ENCODE peak calls at places on chromosome 9, in eight cellular contexts. One of them, this sample, is unnamed.

GRCh38 chr9:93857528-93857927 is 97.6 kb downstream of the BARX1 start:
- DNase-seq in CD8-positive, alpha-beta memory T cell: no peak
- DNase-seq in aorta: no peak
- DNase-seq in activated CD4-positive, alpha-beta T cell treated with anti-CD3 and anti-CD28 coated beads, Interleukin-2, amount 50 U/mL, for 4 hours: no peak
- DNase-seq in dorsolateral prefrontal cortex: no peak
- DNase-seq in stimulated activated CD4-positive, alpha-beta T cell treated with anti-CD3 and anti-CD28 coated beads, Interleukin-15, amount 100 ng/mL, for 24 hours: no peak
- DNase-seq in H54: no peak
- DNase-seq in stimulated activated CD8-positive, alpha-beta memory T cell treated with anti-CD3 and anti-CD28 coated beads, Interleukin-15, amount 100 ng/mL, for 1 hour: no peak
- DNase-seq in this sample: no peak

GRCh38 chr9:21402387-21403247 is 6.3 kb upstream of the IFNA8 start:
- DNase-seq in stimulated activated CD4-positive, alpha-beta T cell treated with anti-CD3 and anti-CD28 coated beads, Interleukin-15, amount 100 ng/mL, for 24 hours: peak
- DNase-seq in aorta: peak
- DNase-seq in dorsolateral prefrontal cortex: peak
- DNase-seq in CD8-positive, alpha-beta memory T cell: no peak
- DNase-seq in H54: no peak
- DNase-seq in activated CD4-positive, alpha-beta T cell treated with anti-CD3 and anti-CD28 coated beads, Interleukin-2, amount 50 U/mL, for 4 hours: no peak
- DNase-seq in stimulated activated CD8-positive, alpha-beta memory T cell treated with anti-CD3 and anti-CD28 coated beads, Interleukin-15, amount 100 ng/mL, for 1 hour: no peak
- DNase-seq in this sample: peak

GRCh38 chr9:100088202-100088601 is 10.6 kb downstream of the ERP44 start:
- DNase-seq in H54: no peak
- DNase-seq in stimulated activated CD4-positive, alpha-beta T cell treated with anti-CD3 and anti-CD28 coated beads, Interleukin-15, amount 100 ng/mL, for 24 hours: peak
- DNase-seq in CD8-positive, alpha-beta memory T cell: no peak
- DNase-seq in activated CD4-positive, alpha-beta T cell treated with anti-CD3 and anti-CD28 coated beads, Interleukin-2, amount 50 U/mL, for 4 hours: peak
- DNase-seq in dorsolateral prefrontal cortex: no peak
- DNase-seq in aorta: no peak
- DNase-seq in stimulated activated CD8-positive, alpha-beta memory T cell treated with anti-CD3 and anti-CD28 coated beads, Interleukin-15, amount 100 ng/mL, for 1 hour: no peak
- DNase-seq in this sample: no peak

GRCh38 chr9:132365986-132366385 is 11.2 kb upstream of the SETX start:
- DNase-seq in stimulated activated CD4-positive, alpha-beta T cell treated with anti-CD3 and anti-CD28 coated beads, Interleukin-15, amount 100 ng/mL, for 24 hours: no peak
- DNase-seq in H54: no peak
- DNase-seq in CD8-positive, alpha-beta memory T cell: no peak
- DNase-seq in stimulated activated CD8-positive, alpha-beta memory T cell treated with anti-CD3 and anti-CD28 coated beads, Interleukin-15, amount 100 ng/mL, for 1 hour: no peak
- DNase-seq in dorsolateral prefrontal cortex: no peak
- DNase-seq in aorta: no peak
- DNase-seq in activated CD4-positive, alpha-beta T cell treated with anti-CD3 and anti-CD28 coated beads, Interleukin-2, amount 50 U/mL, for 4 hours: no peak
- DNase-seq in this sample: no peak

GRCh38 chr9:133323211-133323610 is 12.8 kb downstream of the SURF6 start:
- DNase-seq in stimulated activated CD8-positive, alpha-beta memory T cell treated with anti-CD3 and anti-CD28 coated beads, Interleukin-15, amount 100 ng/mL, for 1 hour: no peak
- DNase-seq in aorta: no peak
- DNase-seq in H54: no peak
- DNase-seq in dorsolateral prefrontal cortex: no peak
- DNase-seq in stimulated activated CD4-positive, alpha-beta T cell treated with anti-CD3 and anti-CD28 coated beads, Interleukin-15, amount 100 ng/mL, for 24 hours: no peak
- DNase-seq in CD8-positive, alpha-beta memory T cell: no peak
- DNase-seq in activated CD4-positive, alpha-beta T cell treated with anti-CD3 and anti-CD28 coated beads, Interleukin-2, amount 50 U/mL, for 4 hours: no peak
- DNase-seq in this sample: no peak

GRCh38 chr9:121955649-121956048 is 137.5 kb downstream of the TTLL11 start:
- DNase-seq in stimulated activated CD8-positive, alpha-beta memory T cell treated with anti-CD3 and anti-CD28 coated beads, Interleukin-15, amount 100 ng/mL, for 1 hour: no peak
- DNase-seq in activated CD4-positive, alpha-beta T cell treated with anti-CD3 and anti-CD28 coated beads, Interleukin-2, amount 50 U/mL, for 4 hours: no peak
- DNase-seq in dorsolateral prefrontal cortex: no peak
- DNase-seq in aorta: no peak
- DNase-seq in stimulated activated CD4-positive, alpha-beta T cell treated with anti-CD3 and anti-CD28 coated beads, Interleukin-15, amount 100 ng/mL, for 24 hours: no peak
- DNase-seq in H54: no peak
- DNase-seq in CD8-positive, alpha-beta memory T cell: no peak
- DNase-seq in this sample: no peak

GRCh38 chr9:115146581-115147021 is 28.6 kb upstream of the TNC start:
- DNase-seq in H54: peak
- DNase-seq in CD8-positive, alpha-beta memory T cell: no peak
- DNase-seq in activated CD4-positive, alpha-beta T cell treated with anti-CD3 and anti-CD28 coated beads, Interleukin-2, amount 50 U/mL, for 4 hours: no peak
- DNase-seq in stimulated activated CD4-positive, alpha-beta T cell treated with anti-CD3 and anti-CD28 coated beads, Interleukin-15, amount 100 ng/mL, for 24 hours: no peak
- DNase-seq in aorta: no peak
- DNase-seq in stimulated activated CD8-positive, alpha-beta memory T cell treated with anti-CD3 and anti-CD28 coated beads, Interleukin-15, amount 100 ng/mL, for 1 hour: no peak
- DNase-seq in dorsolateral prefrontal cortex: no peak
- DNase-seq in this sample: no peak

GRCh38 chr9:76987594-76988200 is 31.8 kb upstream of the FOXB2 start:
- DNase-seq in H54: peak
- DNase-seq in stimulated activated CD8-positive, alpha-beta memory T cell treated with anti-CD3 and anti-CD28 coated beads, Interleukin-15, amount 100 ng/mL, for 1 hour: no peak
- DNase-seq in stimulated activated CD4-positive, alpha-beta T cell treated with anti-CD3 and anti-CD28 coated beads, Interleukin-15, amount 100 ng/mL, for 24 hours: peak
- DNase-seq in dorsolateral prefrontal cortex: peak
- DNase-seq in activated CD4-positive, alpha-beta T cell treated with anti-CD3 and anti-CD28 coated beads, Interleukin-2, amount 50 U/mL, for 4 hours: no peak
- DNase-seq in CD8-positive, alpha-beta memory T cell: no peak
- DNase-seq in aorta: no peak
- DNase-seq in this sample: no peak

GRCh38 chr9:12723409-12724028 is 30.3 kb downstream of the TYRP1 start:
- DNase-seq in CD8-positive, alpha-beta memory T cell: no peak
- DNase-seq in dorsolateral prefrontal cortex: no peak
- DNase-seq in aorta: no peak
- DNase-seq in activated CD4-positive, alpha-beta T cell treated with anti-CD3 and anti-CD28 coated beads, Interleukin-2, amount 50 U/mL, for 4 hours: no peak
- DNase-seq in H54: no peak
- DNase-seq in stimulated activated CD4-positive, alpha-beta T cell treated with anti-CD3 and anti-CD28 coated beads, Interleukin-15, amount 100 ng/mL, for 24 hours: no peak
- DNase-seq in stimulated activated CD8-positive, alpha-beta memory T cell treated with anti-CD3 and anti-CD28 coated beads, Interleukin-15, amount 100 ng/mL, for 1 hour: no peak
- DNase-seq in this sample: no peak

GRCh38 chr9:34592895-34593601 is 3.5 kb upstream of the CNTFR start:
- DNase-seq in activated CD4-positive, alpha-beta T cell treated with anti-CD3 and anti-CD28 coated beads, Interleukin-2, amount 50 U/mL, for 4 hours: no peak
- DNase-seq in stimulated activated CD4-positive, alpha-beta T cell treated with anti-CD3 and anti-CD28 coated beads, Interleukin-15, amount 100 ng/mL, for 24 hours: no peak
- DNase-seq in stimulated activated CD8-positive, alpha-beta memory T cell treated with anti-CD3 and anti-CD28 coated beads, Interleukin-15, amount 100 ng/mL, for 1 hour: no peak
- DNase-seq in dorsolateral prefrontal cortex: no peak
- DNase-seq in H54: no peak
- DNase-seq in aorta: peak
- DNase-seq in CD8-positive, alpha-beta memory T cell: no peak
- DNase-seq in this sample: peak

GRCh38 chr9:120846906-120847305 is 4.2 kb upstream of the PSMD5 start:
- DNase-seq in aorta: no peak
- DNase-seq in H54: no peak
- DNase-seq in CD8-positive, alpha-beta memory T cell: no peak
- DNase-seq in stimulated activated CD8-positive, alpha-beta memory T cell treated with anti-CD3 and anti-CD28 coated beads, Interleukin-15, amount 100 ng/mL, for 1 hour: no peak
- DNase-seq in dorsolateral prefrontal cortex: no peak
- DNase-seq in stimulated activated CD4-positive, alpha-beta T cell treated with anti-CD3 and anti-CD28 coated beads, Interleukin-15, amount 100 ng/mL, for 24 hours: no peak
- DNase-seq in activated CD4-positive, alpha-beta T cell treated with anti-CD3 and anti-CD28 coated beads, Interleukin-2, amount 50 U/mL, for 4 hours: no peak
- DNase-seq in this sample: no peak

GRCh38 chr9:128860937-128861336 is 20.8 kb downstream of the KYAT1 start:
- DNase-seq in dorsolateral prefrontal cortex: no peak
- DNase-seq in activated CD4-positive, alpha-beta T cell treated with anti-CD3 and anti-CD28 coated beads, Interleukin-2, amount 50 U/mL, for 4 hours: no peak
- DNase-seq in CD8-positive, alpha-beta memory T cell: no peak
- DNase-seq in stimulated activated CD4-positive, alpha-beta T cell treated with anti-CD3 and anti-CD28 coated beads, Interleukin-15, amount 100 ng/mL, for 24 hours: no peak
- DNase-seq in aorta: no peak
- DNase-seq in stimulated activated CD8-positive, alpha-beta memory T cell treated with anti-CD3 and anti-CD28 coated beads, Interleukin-15, amount 100 ng/mL, for 1 hour: no peak
- DNase-seq in H54: no peak
- DNase-seq in this sample: no peak

GRCh38 chr9:11618241-11618805 is 1005.5 kb upstream of the PTPRD start:
- DNase-seq in CD8-positive, alpha-beta memory T cell: no peak
- DNase-seq in stimulated activated CD8-positive, alpha-beta memory T cell treated with anti-CD3 and anti-CD28 coated beads, Interleukin-15, amount 100 ng/mL, for 1 hour: no peak
- DNase-seq in aorta: no peak
- DNase-seq in dorsolateral prefrontal cortex: no peak
- DNase-seq in H54: no peak
- DNase-seq in activated CD4-positive, alpha-beta T cell treated with anti-CD3 and anti-CD28 coated beads, Interleukin-2, amount 50 U/mL, for 4 hours: no peak
- DNase-seq in stimulated activated CD4-positive, alpha-beta T cell treated with anti-CD3 and anti-CD28 coated beads, Interleukin-15, amount 100 ng/mL, for 24 hours: no peak
- DNase-seq in this sample: no peak

GRCh38 chr9:98099898-98100297 is 19.1 kb downstream of the TRIM14 start:
- DNase-seq in dorsolateral prefrontal cortex: no peak
- DNase-seq in stimulated activated CD4-positive, alpha-beta T cell treated with anti-CD3 and anti-CD28 coated beads, Interleukin-15, amount 100 ng/mL, for 24 hours: no peak
- DNase-seq in H54: no peak
- DNase-seq in stimulated activated CD8-positive, alpha-beta memory T cell treated with anti-CD3 and anti-CD28 coated beads, Interleukin-15, amount 100 ng/mL, for 1 hour: no peak
- DNase-seq in aorta: peak
- DNase-seq in CD8-positive, alpha-beta memory T cell: no peak
- DNase-seq in activated CD4-positive, alpha-beta T cell treated with anti-CD3 and anti-CD28 coated beads, Interleukin-2, amount 50 U/mL, for 4 hours: no peak
- DNase-seq in this sample: no peak

GRCh38 chr9:113910036-113910639 is 34.0 kb downstream of the ZNF618 start:
- DNase-seq in stimulated activated CD4-positive, alpha-beta T cell treated with anti-CD3 and anti-CD28 coated beads, Interleukin-15, amount 100 ng/mL, for 24 hours: no peak
- DNase-seq in stimulated activated CD8-positive, alpha-beta memory T cell treated with anti-CD3 and anti-CD28 coated beads, Interleukin-15, amount 100 ng/mL, for 1 hour: no peak
- DNase-seq in dorsolateral prefrontal cortex: no peak
- DNase-seq in H54: no peak
- DNase-seq in CD8-positive, alpha-beta memory T cell: no peak
- DNase-seq in activated CD4-positive, alpha-beta T cell treated with anti-CD3 and anti-CD28 coated beads, Interleukin-2, amount 50 U/mL, for 4 hours: no peak
- DNase-seq in aorta: no peak
- DNase-seq in this sample: no peak

GRCh38 chr9:6852243-6852963 is 94.6 kb downstream of the KDM4C start:
- DNase-seq in stimulated activated CD8-positive, alpha-beta memory T cell treated with anti-CD3 and anti-CD28 coated beads, Interleukin-15, amount 100 ng/mL, for 1 hour: no peak
- DNase-seq in H54: peak
- DNase-seq in stimulated activated CD4-positive, alpha-beta T cell treated with anti-CD3 and anti-CD28 coated beads, Interleukin-15, amount 100 ng/mL, for 24 hours: no peak
- DNase-seq in activated CD4-positive, alpha-beta T cell treated with anti-CD3 and anti-CD28 coated beads, Interleukin-2, amount 50 U/mL, for 4 hours: no peak
- DNase-seq in dorsolateral prefrontal cortex: no peak
- DNase-seq in aorta: no peak
- DNase-seq in CD8-positive, alpha-beta memory T cell: no peak
- DNase-seq in this sample: no peak

GRCh38 chr9:68802525-68803015 is 97.5 kb downstream of the PIP5K1B start:
- DNase-seq in stimulated activated CD4-positive, alpha-beta T cell treated with anti-CD3 and anti-CD28 coated beads, Interleukin-15, amount 100 ng/mL, for 24 hours: peak
- DNase-seq in activated CD4-positive, alpha-beta T cell treated with anti-CD3 and anti-CD28 coated beads, Interleukin-2, amount 50 U/mL, for 4 hours: no peak
- DNase-seq in stimulated activated CD8-positive, alpha-beta memory T cell treated with anti-CD3 and anti-CD28 coated beads, Interleukin-15, amount 100 ng/mL, for 1 hour: no peak
- DNase-seq in CD8-positive, alpha-beta memory T cell: no peak
- DNase-seq in H54: no peak
- DNase-seq in dorsolateral prefrontal cortex: no peak
- DNase-seq in aorta: no peak
- DNase-seq in this sample: no peak

GRCh38 chr9:84230355-84231136 is 110.0 kb downstream of the SLC28A3 start:
- DNase-seq in stimulated activated CD8-positive, alpha-beta memory T cell treated with anti-CD3 and anti-CD28 coated beads, Interleukin-15, amount 100 ng/mL, for 1 hour: no peak
- DNase-seq in dorsolateral prefrontal cortex: no peak
- DNase-seq in stimulated activated CD4-positive, alpha-beta T cell treated with anti-CD3 and anti-CD28 coated beads, Interleukin-15, amount 100 ng/mL, for 24 hours: no peak
- DNase-seq in H54: no peak
- DNase-seq in activated CD4-positive, alpha-beta T cell treated with anti-CD3 and anti-CD28 coated beads, Interleukin-2, amount 50 U/mL, for 4 hours: no peak
- DNase-seq in aorta: no peak
- DNase-seq in CD8-positive, alpha-beta memory T cell: no peak
- DNase-seq in this sample: no peak

GRCh38 chr9:68978054-68978453 is 35.9 kb downstream of the PRKACG start:
- DNase-seq in H54: no peak
- DNase-seq in CD8-positive, alpha-beta memory T cell: no peak
- DNase-seq in dorsolateral prefrontal cortex: no peak
- DNase-seq in aorta: no peak
- DNase-seq in stimulated activated CD8-positive, alpha-beta memory T cell treated with anti-CD3 and anti-CD28 coated beads, Interleukin-15, amount 100 ng/mL, for 1 hour: no peak
- DNase-seq in activated CD4-positive, alpha-beta T cell treated with anti-CD3 and anti-CD28 coated beads, Interleukin-2, amount 50 U/mL, for 4 hours: no peak
- DNase-seq in stimulated activated CD4-positive, alpha-beta T cell treated with anti-CD3 and anti-CD28 coated beads, Interleukin-15, amount 100 ng/mL, for 24 hours: no peak
- DNase-seq in this sample: no peak

GRCh38 chr9:35847786-35848185 is 18.8 kb downstream of the TMEM8B start:
- DNase-seq in stimulated activated CD4-positive, alpha-beta T cell treated with anti-CD3 and anti-CD28 coated beads, Interleukin-15, amount 100 ng/mL, for 24 hours: no peak
- DNase-seq in CD8-positive, alpha-beta memory T cell: no peak
- DNase-seq in aorta: no peak
- DNase-seq in activated CD4-positive, alpha-beta T cell treated with anti-CD3 and anti-CD28 coated beads, Interleukin-2, amount 50 U/mL, for 4 hours: no peak
- DNase-seq in stimulated activated CD8-positive, alpha-beta memory T cell treated with anti-CD3 and anti-CD28 coated beads, Interleukin-15, amount 100 ng/mL, for 1 hour: no peak
- DNase-seq in H54: no peak
- DNase-seq in dorsolateral prefrontal cortex: no peak
- DNase-seq in this sample: no peak

GRCh38 chr9:136303066-136303824 is 649 bp downstream of the CCDC187 start:
- DNase-seq in dorsolateral prefrontal cortex: no peak
- DNase-seq in stimulated activated CD8-positive, alpha-beta memory T cell treated with anti-CD3 and anti-CD28 coated beads, Interleukin-15, amount 100 ng/mL, for 1 hour: no peak
- DNase-seq in CD8-positive, alpha-beta memory T cell: no peak
- DNase-seq in aorta: no peak
- DNase-seq in activated CD4-positive, alpha-beta T cell treated with anti-CD3 and anti-CD28 coated beads, Interleukin-2, amount 50 U/mL, for 4 hours: no peak
- DNase-seq in H54: no peak
- DNase-seq in stimulated activated CD4-positive, alpha-beta T cell treated with anti-CD3 and anti-CD28 coated beads, Interleukin-15, amount 100 ng/mL, for 24 hours: no peak
- DNase-seq in this sample: no peak

GRCh38 chr9:116123171-116123570 is 30.4 kb upstream of the PAPPA start:
- DNase-seq in dorsolateral prefrontal cortex: no peak
- DNase-seq in H54: no peak
- DNase-seq in stimulated activated CD8-positive, alpha-beta memory T cell treated with anti-CD3 and anti-CD28 coated beads, Interleukin-15, amount 100 ng/mL, for 1 hour: no peak
- DNase-seq in activated CD4-positive, alpha-beta T cell treated with anti-CD3 and anti-CD28 coated beads, Interleukin-2, amount 50 U/mL, for 4 hours: no peak
- DNase-seq in stimulated activated CD4-positive, alpha-beta T cell treated with anti-CD3 and anti-CD28 coated beads, Interleukin-15, amount 100 ng/mL, for 24 hours: no peak
- DNase-seq in aorta: no peak
- DNase-seq in CD8-positive, alpha-beta memory T cell: no peak
- DNase-seq in this sample: no peak

GRCh38 chr9:126475933-126476555 is 137.7 kb upstream of the LMX1B start:
- DNase-seq in activated CD4-positive, alpha-beta T cell treated with anti-CD3 and anti-CD28 coated beads, Interleukin-2, amount 50 U/mL, for 4 hours: no peak
- DNase-seq in stimulated activated CD4-positive, alpha-beta T cell treated with anti-CD3 and anti-CD28 coated beads, Interleukin-15, amount 100 ng/mL, for 24 hours: no peak
- DNase-seq in dorsolateral prefrontal cortex: no peak
- DNase-seq in CD8-positive, alpha-beta memory T cell: no peak
- DNase-seq in aorta: no peak
- DNase-seq in H54: no peak
- DNase-seq in stimulated activated CD8-positive, alpha-beta memory T cell treated with anti-CD3 and anti-CD28 coated beads, Interleukin-15, amount 100 ng/mL, for 1 hour: no peak
- DNase-seq in this sample: no peak

This sample was measured in caudate nucleus.